ENCODE peak calls at places on chromosomes 13 and 19, in ten cellular contexts. E is stomach; P is choroid plexus epithelial cell; L is cerebellar nuclear complex; O is stimulated activated CD4-positive, alpha-beta T cell treated with anti-CD3 and anti-CD28 coated beads, Interleukin-12 subunit alpha, Interleukin-12 subunit beta, amount 100 ng/mL, for 4 hours; Q is tibial nerve; T is germinal center; F is stimulated activated CD8-positive, alpha-beta memory T cell treated with anti-CD3 and anti-CD28 coated beads, Interleukin-15, amount 100 ng/mL, for 4 hours; A is NCI-H1930; N is fibroblast of mammary gland. Z is an unnamed sample.

GRCh38 chr13:80339578-80339840 is 1.4 kb downstream of the SPRY2 start:
- DNase-seq in T (no peak), E (no peak), O (no peak), Q (no peak), P (no peak), N (no peak), L (no peak), F (no peak), A (no peak), Z (peak; percentile 21)

GRCh38 chr19:7986321-7987083 is 18.9 kb downstream of the ELAVL1 start:
- DNase-seq in P (peak; percentile 78), O (no peak), Q (no peak), T (no peak), E (no peak), L (no peak), F (no peak), A (no peak), N (peak; percentile 76), Z (no peak)

GRCh38 chr13:23321534-23322241 is 111.8 kb downstream of the SACS start:
- DNase-seq in F (no peak), A (no peak), E (no peak), Q (peak; percentile 19), L (no peak), O (no peak), N (peak; percentile 92), P (peak; percentile 97), T (no peak), Z (no peak)

GRCh38 chr13:79194272-79194671 is 211.8 kb downstream of the RBM26 start:
- DNase-seq in Q (no peak), O (no peak), L (no peak), F (no peak), P (no peak), E (no peak), T (peak; percentile 45), N (no peak), A (no peak), Z (no peak)

GRCh38 chr13:30774214-30774730 is 38.9 kb downstream of the ALOX5AP start:
- DNase-seq in Q (no peak), O (no peak), F (no peak), N (no peak), L (no peak), P (no peak), A (no peak), T (no peak), E (no peak), Z (no peak)

GRCh38 chr19:51407631-51408131 is 9.8 kb downstream of the SIGLEC10 start:
- DNase-seq in O (no peak), N (peak; percentile 40), Q (no peak), A (peak; percentile 10), P (peak; percentile 54), T (peak; percentile 73), E (peak; percentile 40), F (no peak), L (no peak), Z (no peak)

GRCh38 chr19:17681505-17682125 is 6.5 kb downstream of the UNC13A start:
- DNase-seq in O (peak; percentile 35), N (peak; percentile 63), A (no peak), T (peak; percentile 49), Q (no peak), E (no peak), P (peak; percentile 49), F (no peak), L (no peak), Z (peak; percentile 25)

GRCh38 chr13:41224113-41225110 is 30.0 kb upstream of the KBTBD7 start:
- DNase-seq in N (peak; percentile 74), A (no peak), P (peak; percentile 79), O (no peak), L (no peak), E (no peak), Q (no peak), F (no peak), T (no peak), Z (no peak)

GRCh38 chr19:49145485-49146407 is 9.4 kb downstream of the HRC start:
- DNase-seq in Q (peak; percentile 85), A (peak; percentile 92), T (peak; percentile 84), N (peak; percentile 73), F (peak; percentile 38), O (peak; percentile 80), P (peak; percentile 86), L (no peak), E (peak; percentile 87), Z (peak; percentile 89)

GRCh38 chr13:111034811-111035210 is 80.3 kb upstream of the ARHGEF7 start:
- DNase-seq in F (no peak), E (no peak), P (peak; percentile 72), T (no peak), A (no peak), L (no peak), Q (no peak), N (peak; percentile 62), O (no peak), Z (no peak)

GRCh38 chr19:50191270-50191669 is 12.2 kb upstream of the MYH14 start:
- DNase-seq in L (no peak), O (no peak), A (no peak), T (no peak), E (no peak), P (no peak), F (no peak), N (no peak), Q (no peak), Z (no peak)

GRCh38 chr19:7522923-7523667 is 671 bp downstream of the MCOLN1 start:
- DNase-seq in L (no peak), N (peak; percentile 20), A (no peak), E (no peak), T (no peak), O (no peak), F (no peak), P (no peak), Q (no peak), Z (no peak)

GRCh38 chr13:68745517-68745916 is 1362.1 kb upstream of the ATXN8OS start:
- DNase-seq in L (no peak), E (no peak), A (no peak), Q (no peak), F (no peak), T (no peak), P (no peak), O (no peak), N (no peak), Z (no peak)

GRCh38 chr19:39428309-39429112 is 7.2 kb downstream of the RPS16 start:
- DNase-seq in T (no peak), P (peak; percentile 93), Q (no peak), E (peak; percentile 52), N (peak; percentile 89), F (no peak), O (no peak), A (no peak), L (no peak), Z (peak; percentile 25)

GRCh38 chr19:39253374-39254149 is 4.9 kb upstream of the IFNL4 start:
- DNase-seq in P (no peak), F (no peak), L (no peak), E (no peak), A (no peak), O (no peak), T (no peak), N (no peak), Q (no peak), Z (no peak)

GRCh38 chr19:18932216-18932841 is 8.7 kb downstream of the HOMER3 start:
- DNase-seq in Q (peak; percentile 73), F (peak; percentile 37), O (peak; percentile 85), E (peak; percentile 82), N (peak; percentile 52), P (peak; percentile 64), T (peak; percentile 95), A (no peak), L (no peak), Z (peak; percentile 92)

GRCh38 chr19:376111-376470 is 31.5 kb upstream of the MIER2 start:
- DNase-seq in Q (no peak), P (no peak), T (no peak), L (no peak), F (no peak), A (no peak), E (no peak), N (no peak), O (no peak), Z (no peak)

GRCh38 chr13:48518083-48518482 is 14.8 kb downstream of the RCBTB2 start:
- DNase-seq in A (no peak), N (no peak), Q (no peak), F (no peak), O (no peak), P (no peak), L (no peak), E (no peak), T (no peak), Z (no peak)

GRCh38 chr13:110784748-110785147 is 71.2 kb downstream of the ING1 start:
- DNase-seq in L (no peak), A (no peak), T (no peak), O (no peak), Q (no peak), N (peak; percentile 31), E (no peak), F (no peak), P (no peak), Z (no peak)

GRCh38 chr19:48614436-48615144 is at the start of gene FAM83E:
- DNase-seq in P (no peak), F (no peak), L (no peak), Q (no peak), A (no peak), O (peak; percentile 40), N (no peak), E (peak; percentile 90), T (no peak), Z (peak; percentile 98)

GRCh38 chr13:82330499-82330898 is 1551.8 kb downstream of the SLITRK1 start:
- DNase-seq in T (no peak), A (no peak), P (peak; percentile 61), N (peak; percentile 21), L (no peak), E (no peak), F (no peak), Q (no peak), O (no peak), Z (no peak)

GRCh38 chr19:42422576-42423461 is 4.4 kb downstream of the LIPE start:
- DNase-seq in N (no peak), F (no peak), O (peak; percentile 35), Q (no peak), P (peak; percentile 22), E (no peak), L (no peak), T (peak; percentile 81), A (no peak), Z (peak; percentile 44)

GRCh38 chr19:40771101-40771539 is 4.2 kb upstream of the MIA start:
- DNase-seq in N (peak; percentile 27), O (no peak), T (no peak), F (no peak), A (no peak), L (no peak), Q (no peak), E (no peak), P (no peak), Z (no peak)

GRCh38 chr19:55663846-55664536 is 9.2 kb downstream of the U2AF2 start:
- DNase-seq in L (no peak), T (no peak), P (no peak), O (no peak), A (no peak), F (no peak), N (no peak), E (no peak), Q (no peak), Z (no peak)

GRCh38 chr13:96762876-96763275 is 231.4 kb downstream of the OXGR1 start:
- DNase-seq in E (no peak), F (no peak), N (peak; percentile 16), T (no peak), O (no peak), A (no peak), P (no peak), L (no peak), Q (no peak), Z (no peak)